ENCODE peak calls at places on chromosomes 12 and 14, in six cellular contexts. P, X, J, T, N and K are unnamed samples.

GRCh38 chr14:52835122-52835903 is 43.9 kb upstream of the GNPNAT1 start:
- DNase-seq in P (no peak), N (no peak), T (peak; percentile 87), X (peak; percentile 86), J (no peak), K (no peak)

GRCh38 chr12:110079477-110080400 is 31.4 kb upstream of the C12orf76 start:
- DNase-seq in P (peak; percentile 73), T (peak; percentile 67), J (peak; percentile 81), N (no peak), X (peak; percentile 13), K (no peak)

GRCh38 chr12:55706840-55707671 is 648 bp downstream of the ITGA7 start:
- DNase-seq in J (peak; percentile 83), P (peak; percentile 72), N (peak; percentile 65), T (no peak), X (no peak), K (no peak)

GRCh38 chr12:53550595-53550994 is 43.3 kb upstream of the NPFF start:
- DNase-seq in T (no peak), J (no peak), X (peak; percentile 19), P (no peak), N (no peak), K (no peak)

GRCh38 chr14:22976620-22977433 is 5.5 kb downstream of the AJUBA start:
- DNase-seq in N (no peak), T (peak; percentile 83), X (peak; percentile 55), P (no peak), J (no peak), K (no peak)

GRCh38 chr12:121603581-121603980 is 22.7 kb upstream of the ORAI1 start:
- DNase-seq in P (no peak), N (no peak), T (no peak), J (no peak), X (no peak), K (no peak)

GRCh38 chr12:26031318-26031717 is 72.8 kb downstream of the RASSF8 start:
- DNase-seq in T (no peak), P (no peak), N (no peak), J (no peak), X (no peak), K (no peak)

GRCh38 chr14:22847661-22848341 is 11.4 kb downstream of the MMP14 start:
- DNase-seq in T (no peak), P (no peak), X (peak; percentile 79), J (no peak), N (no peak), K (peak; percentile 42)

GRCh38 chr12:78331764-78332163 is 501.1 kb downstream of the NAV3 start:
- DNase-seq in X (no peak), J (no peak), P (no peak), T (no peak), N (no peak), K (no peak)

GRCh38 chr12:85920324-85920947 is 46.3 kb downstream of the NTS start:
- DNase-seq in T (peak; percentile 37), P (no peak), J (no peak), N (no peak), X (peak; percentile 2), K (no peak)

GRCh38 chr12:81296556-81297305 is 218.9 kb downstream of the ACSS3 start:
- DNase-seq in T (peak; percentile 10), P (no peak), N (no peak), X (peak; percentile 90), J (no peak), K (no peak)

GRCh38 chr14:33851366-33851765 is 99.5 kb downstream of the EGLN3 start:
- DNase-seq in X (no peak), N (no peak), P (no peak), T (no peak), J (no peak), K (no peak)

GRCh38 chr12:78009031-78009430 is 178.3 kb downstream of the NAV3 start:
- DNase-seq in T (no peak), P (no peak), N (no peak), J (no peak), X (no peak), K (no peak)

GRCh38 chr14:54207991-54208520 is 188.8 kb upstream of the CDKN3 start:
- DNase-seq in T (no peak), N (no peak), P (no peak), X (peak; percentile 47), J (no peak), K (no peak)

GRCh38 chr12:122072031-122072970 is 6.3 kb upstream of the MLXIP start:
- DNase-seq in T (peak; percentile 94), P (no peak), J (peak; percentile 14), X (peak; percentile 94), N (no peak), K (peak; percentile 59)

GRCh38 chr14:35400707-35401421 is 3.7 kb downstream of the NFKBIA start:
- DNase-seq in X (no peak), T (no peak), P (no peak), N (no peak), J (no peak), K (no peak)

GRCh38 chr12:34347367-34347766 is 325.1 kb downstream of the ALG10 start:
- DNase-seq in P (no peak), N (no peak), T (peak; percentile 79), J (no peak), X (no peak), K (no peak)

GRCh38 chr14:53295372-53295771 is 142.2 kb upstream of the DDHD1 start:
- DNase-seq in X (no peak), N (no peak), J (no peak), T (no peak), P (no peak), K (no peak)

GRCh38 chr12:17361224-17361623 is 728.8 kb downstream of the RERGL start:
- DNase-seq in J (no peak), N (no peak), T (no peak), P (no peak), X (no peak), K (no peak)

GRCh38 chr12:54135621-54136027 is 53.2 kb downstream of the SMUG1 start:
- DNase-seq in T (no peak), N (no peak), X (no peak), P (no peak), J (no peak), K (no peak)

GRCh38 chr12:126224032-126224431 is 1158.8 kb downstream of the AACS start:
- DNase-seq in J (no peak), X (no peak), P (no peak), N (no peak), T (no peak), K (no peak)

GRCh38 chr12:10967409-10967808 is 19.3 kb downstream of the TAS2R50 start:
- DNase-seq in T (no peak), J (no peak), N (no peak), X (peak; percentile 62), P (no peak), K (no peak)

GRCh38 chr12:561116-561705 is 101.5 kb downstream of the B4GALNT3 start:
- DNase-seq in X (no peak), J (no peak), P (no peak), N (no peak), T (no peak), K (no peak)

GRCh38 chr12:120126635-120127005 is 10.1 kb upstream of the RAB35 start:
- DNase-seq in X (peak; percentile 78), J (no peak), P (no peak), T (no peak), N (no peak), K (no peak)

GRCh38 chr12:121334513-121335343 is 17.5 kb downstream of the ANAPC5 start:
- DNase-seq in T (peak; percentile 85), N (no peak), J (no peak), X (peak; percentile 67), P (no peak), K (no peak)

DNA sequence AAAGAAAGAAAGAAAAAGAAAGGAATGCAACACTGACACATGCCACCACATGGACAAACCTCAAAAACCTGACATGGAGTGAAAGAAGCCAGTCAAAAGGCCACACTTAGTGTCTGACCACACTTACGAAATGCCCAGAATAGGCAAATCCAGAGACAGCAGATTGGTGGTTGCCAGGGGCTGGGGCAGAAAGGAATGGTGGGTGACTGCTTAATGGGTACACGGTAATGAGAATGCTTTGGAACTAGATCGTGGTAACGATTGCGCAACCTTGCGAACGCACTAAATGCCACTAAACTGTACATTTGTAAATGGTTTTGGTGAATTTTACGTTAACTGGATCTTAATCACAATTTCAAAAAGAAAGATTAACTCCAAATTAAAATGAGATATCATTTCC is 39.5 kb downstream of the SCARB1 start:
- DNase-seq in X (no peak), J (peak; percentile 6), P (no peak), N (no peak), T (no peak), K (no peak)
- H3K27ac ChIP-seq in X (no peak overlapping the region), J (no peak overlapping the region), P (no peak overlapping the region), N (no peak overlapping the region), T (no peak overlapping the region), K (no peak overlapping the region)

GRCh38 chr12:116592116-116592637 is 33.0 kb downstream of the MAP1LC3B2 start:
- DNase-seq in T (no peak), P (no peak), N (peak; percentile 42), X (no peak), J (peak; percentile 82), K (peak; percentile 72)

GRCh38 chr12:116592731-116593130 is 33.5 kb downstream of the MAP1LC3B2 start:
- DNase-seq in P (no peak), J (no peak), N (no peak), T (no peak), X (no peak), K (no peak)

GRCh38 chr12:116588390-116589028 is 29.3 kb downstream of the MAP1LC3B2 start:
- DNase-seq in P (no peak), J (no peak), T (no peak), X (no peak), N (no peak), K (no peak)

GRCh38 chr12:116591608-116592115 is 32.5 kb downstream of the MAP1LC3B2 start:
- DNase-seq in N (no peak), T (no peak), J (no peak), X (peak; percentile 52), P (no peak), K (no peak)

GRCh38 chr12:116590561-116590960 is 31.4 kb downstream of the MAP1LC3B2 start:
- DNase-seq in N (no peak), X (no peak), T (peak; percentile 82), J (no peak), P (no peak), K (no peak)
- TF ChIP-seq CTCF in N (no peak), X (no peak), T (peak; percentile 33), J (no peak), P (no peak), K (no peak)

GRCh38 chr14:68099348-68100045 is 279.9 kb downstream of the RAD51B start:
- DNase-seq in N (no peak), X (peak; percentile 81), P (no peak), T (no peak), J (no peak), K (peak; percentile 53)
- H3K27ac ChIP-seq in N (peak overlapping the region; percentile 18), X (no peak overlapping the region), P (no peak overlapping the region), T (no peak overlapping the region), J (peak overlapping the region; percentile 20), K (peak overlapping the region; percentile 83)

DNA sequence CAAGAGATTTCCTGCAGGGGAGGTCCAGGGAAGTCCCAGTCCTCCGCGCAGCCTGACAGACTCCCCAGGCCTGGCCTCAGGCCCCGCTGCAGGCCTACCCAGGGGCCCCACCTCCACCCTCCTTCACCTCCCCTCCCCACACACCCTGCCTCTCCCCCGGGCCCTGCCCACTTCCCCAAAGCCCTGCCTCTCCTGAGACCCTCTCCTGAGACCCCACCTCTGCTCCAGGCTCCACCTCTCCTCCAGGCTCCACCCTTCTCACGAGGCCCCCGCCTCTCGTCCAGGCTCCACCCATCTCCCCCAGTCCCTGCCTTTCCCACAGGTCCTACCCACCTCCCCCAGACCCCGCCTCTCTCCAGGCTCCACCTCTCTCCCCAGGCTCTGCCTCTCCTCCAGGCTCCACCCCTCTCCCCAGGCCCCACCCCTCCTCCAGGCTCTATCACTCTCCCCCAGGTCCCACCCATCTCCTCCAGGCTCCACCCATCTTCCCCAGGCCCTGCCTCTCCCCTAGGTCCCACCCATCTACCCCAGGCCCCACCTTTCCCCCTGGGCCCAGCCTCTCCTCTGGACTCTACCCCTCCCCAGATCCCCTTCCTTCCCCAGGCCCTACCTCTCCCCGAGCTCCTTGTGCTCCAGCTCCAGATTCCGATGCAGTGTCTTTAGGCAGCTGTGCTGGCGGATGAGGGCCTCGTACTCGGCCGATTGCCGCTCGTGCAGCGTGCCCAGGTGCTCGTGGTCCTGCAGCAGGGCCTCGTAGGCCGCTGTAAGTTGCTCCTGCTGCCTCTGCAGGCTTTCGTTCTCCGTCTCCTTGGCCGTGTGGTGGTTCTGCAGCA is 58.8 kb upstream of the GPR68 start:
- DNase-seq in X (no peak), N (no peak), T (peak; percentile 41), J (no peak), P (peak; percentile 87), K (no peak)
- TF ChIP-seq CTCF in X (no peak), N (no peak), T (no peak), J (no peak), P (no peak), K (no peak)